ENCODE peak calls at places on chromosomes 12 and 14, in nine cellular contexts. I is GM23248, Q is neural progenitor cell, R is IMR-90, F is GM12878, O is kidney, X is PC-3, K is fibroblast of lung, Z is Karpas-422. L is an unnamed sample.

GRCh38 chr12:112105891-112106290 is 2.7 kb downstream of the NAA25 start:
- DNase-seq in I (no peak), Q (no peak), R (no peak), F (no peak), O (no peak), X (no peak), K (no peak), Z (no peak), L (no peak)

GRCh38 chr12:42960087-42960527 is 370.6 kb upstream of the PRICKLE1 start:
- DNase-seq in I (peak), Q (no peak), R (peak), F (no peak), O (no peak), X (peak), K (no peak), Z (no peak), L (no peak)

GRCh38 chr12:121579190-121579791 is 1.5 kb downstream of the KDM2B start:
- DNase-seq in I (peak), Q (peak), R (no peak), F (no peak), O (peak), X (peak), K (no peak), Z (peak), L (no peak)

GRCh38 chr12:49750027-49750977 is 8.9 kb downstream of the TMBIM6 start:
- DNase-seq in I (peak), Q (peak), R (peak), F (peak), O (no peak), X (peak), K (peak), Z (peak), L (peak)

GRCh38 chr12:12561305-12562015 is 1.2 kb downstream of the DUSP16 start:
- DNase-seq in I (peak), Q (peak), R (peak), F (no peak), O (peak), X (peak), K (peak), Z (peak), L (peak)

GRCh38 chr12:32466986-32467711 is 67.8 kb downstream of the FGD4 start:
- DNase-seq in I (no peak), Q (no peak), R (no peak), F (no peak), O (no peak), X (no peak), K (no peak), Z (no peak), L (no peak)

GRCh38 chr12:109069307-109070231 is 17.2 kb downstream of the USP30 start:
- DNase-seq in I (no peak), Q (peak), R (no peak), F (no peak), O (no peak), X (no peak), K (no peak), Z (no peak), L (peak)

GRCh38 chr12:53068811-53069585 is 10.2 kb downstream of the SPRYD3 start:
- DNase-seq in I (no peak), Q (no peak), R (no peak), F (no peak), O (peak), X (no peak), K (no peak), Z (no peak), L (no peak)

GRCh38 chr14:88791629-88792571 is 853 bp downstream of the EML5 start:
- DNase-seq in I (peak), Q (peak), R (no peak), F (no peak), O (peak), X (no peak), K (no peak), Z (no peak), L (peak)

GRCh38 chr12:53699673-53700015 is 23.8 kb upstream of the ATP5MC2 start:
- DNase-seq in I (no peak), Q (no peak), R (no peak), F (no peak), O (no peak), X (no peak), K (no peak), Z (no peak), L (no peak)

GRCh38 chr12:47188576-47189441 is 109.0 kb upstream of the AMIGO2 start:
- DNase-seq in I (peak), Q (no peak), R (peak), F (no peak), O (no peak), X (peak), K (peak), Z (no peak), L (no peak)

GRCh38 chr14:77648520-77649200 is 32.2 kb upstream of the SPTLC2 start:
- DNase-seq in I (no peak), Q (no peak), R (no peak), F (no peak), O (no peak), X (no peak), K (no peak), Z (no peak), L (no peak)

GRCh38 chr14:45181806-45182205 is 46.1 kb downstream of the FANCM start:
- DNase-seq in I (no peak), Q (no peak), R (no peak), F (no peak), O (no peak), X (no peak), K (no peak), Z (no peak), L (no peak)

GRCh38 chr14:68250950-68251765 is 431.6 kb downstream of the RAD51B start:
- DNase-seq in I (no peak), Q (no peak), R (no peak), F (no peak), O (no peak), X (peak), K (no peak), Z (no peak), L (no peak)

GRCh38 chr14:52117433-52117832 is 48.6 kb upstream of the NID2 start:
- DNase-seq in I (peak), Q (no peak), R (peak), F (no peak), O (peak), X (no peak), K (peak), Z (no peak), L (no peak)

GRCh38 chr14:23173039-23173438 is 10.4 kb downstream of the SLC7A8 start:
- DNase-seq in I (no peak), Q (no peak), R (no peak), F (no peak), O (no peak), X (no peak), K (no peak), Z (no peak), L (no peak)

GRCh38 chr14:84961637-84962036 is 568.3 kb upstream of the FLRT2 start:
- DNase-seq in I (no peak), Q (peak), R (no peak), F (no peak), O (no peak), X (no peak), K (no peak), Z (no peak), L (no peak)

GRCh38 chr12:68001486-68002466 is 12.5 kb downstream of the IFNG-AS1 start:
- DNase-seq in I (peak), Q (peak), R (peak), F (no peak), O (no peak), X (peak), K (peak), Z (peak), L (peak)

GRCh38 chr12:112961074-112961473 is 17.2 kb upstream of the OAS2 start:
- DNase-seq in I (no peak), Q (no peak), R (no peak), F (no peak), O (no peak), X (no peak), K (no peak), Z (peak), L (no peak)

GRCh38 chr12:104649913-104650312 is 193.2 kb downstream of the CHST11 start:
- DNase-seq in I (no peak), Q (no peak), R (no peak), F (no peak), O (no peak), X (no peak), K (no peak), Z (no peak), L (no peak)

GRCh38 chr14:36451346-36452065 is 68.5 kb downstream of the NKX2-1 start:
- DNase-seq in I (no peak), Q (no peak), R (no peak), F (no peak), O (no peak), X (peak), K (no peak), Z (no peak), L (no peak)

GRCh38 chr12:124727244-124727673 is 136.4 kb downstream of the SCARB1 start:
- DNase-seq in I (peak), Q (no peak), R (no peak), F (no peak), O (peak), X (peak), K (peak), Z (peak), L (no peak)

GRCh38 chr14:36582011-36582873 is at the start of gene NKX2-8:
- DNase-seq in I (no peak), Q (peak), R (no peak), F (no peak), O (peak), X (no peak), K (no peak), Z (no peak), L (peak)

GRCh38 chr12:127150479-127150878 is 1116.5 kb upstream of the TMEM132C start:
- DNase-seq in I (no peak), Q (no peak), R (no peak), F (no peak), O (no peak), X (peak), K (no peak), Z (no peak), L (no peak)
- H3K9ac ChIP-seq in I (no peak), Q (no peak), R (no peak), F (no peak), O (no peak), X (no peak), K (no peak), Z (no peak), L (no peak)

GRCh38 chr12:79691299-79692248 is 810 bp upstream of the PAWR start:
- DNase-seq in I (peak), Q (no peak), R (peak), F (no peak), O (no peak), X (peak), K (peak), Z (no peak), L (peak)

GRCh38 chr12:79690606-79691298 is at the start of gene PAWR:
- DNase-seq in I (peak), Q (peak), R (peak), F (no peak), O (peak), X (peak), K (peak), Z (peak), L (peak)

GRCh38 chr12:79690156-79690605 is 583 bp downstream of the PAWR start:
- DNase-seq in I (peak), Q (peak), R (peak), F (no peak), O (peak), X (peak), K (no peak), Z (peak), L (no peak)

GRCh38 chr12:79692249-79692619 is 1.5 kb upstream of the PAWR start:
- DNase-seq in I (no peak), Q (no peak), R (peak), F (no peak), O (no peak), X (no peak), K (peak), Z (peak), L (no peak)

GRCh38 chr12:79692860-79693605 is 2.3 kb upstream of the PAWR start:
- DNase-seq in I (peak), Q (no peak), R (peak), F (no peak), O (no peak), X (peak), K (peak), Z (peak), L (no peak)
- H3K9ac ChIP-seq in I (peak), Q (no peak), R (no peak), F (no peak), O (no peak), X (peak), K (no peak), Z (no peak), L (peak)

DNA sequence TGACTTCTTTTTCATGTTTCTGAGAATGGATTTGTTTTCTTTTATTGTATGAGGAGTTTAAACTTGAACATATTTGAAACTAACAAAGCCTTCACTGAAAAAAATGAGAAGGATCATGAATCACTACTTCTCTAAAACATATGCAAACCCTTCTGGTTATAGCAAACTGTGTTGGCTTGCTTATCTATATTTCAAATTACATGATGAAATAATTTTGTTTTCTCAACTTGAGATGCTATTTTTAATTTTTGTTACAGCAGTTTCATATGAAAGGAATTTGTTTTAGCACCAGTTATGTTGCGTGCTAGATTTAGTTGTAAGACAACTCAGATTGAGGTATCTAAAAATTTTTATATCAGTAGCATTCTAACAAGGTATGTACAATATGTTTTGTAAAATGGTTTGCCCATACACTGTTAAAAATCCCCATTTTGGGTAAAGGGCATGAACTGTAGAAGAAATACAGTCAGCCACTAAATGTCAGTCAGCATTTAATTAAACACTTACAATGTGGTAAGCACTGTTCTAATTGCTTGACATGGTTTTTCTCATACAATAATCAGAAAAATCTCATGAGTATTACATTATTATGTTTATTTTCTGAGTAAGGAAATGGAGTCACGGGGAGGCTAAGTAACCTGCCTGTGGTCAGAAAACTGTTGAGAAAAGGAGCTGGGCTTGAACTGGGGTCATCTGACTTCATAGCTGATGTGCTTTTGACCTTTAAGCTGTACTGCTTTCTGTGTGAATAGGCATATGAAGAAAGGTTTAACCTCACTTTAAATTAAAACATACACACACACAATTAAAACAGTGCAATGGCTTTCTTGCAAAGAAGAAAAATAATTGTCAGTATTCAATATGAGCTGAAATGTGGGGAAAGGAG is 105.7 kb downstream of the PLEKHA5 start:
- DNase-seq in I (peak), Q (no peak), R (peak), F (no peak), O (no peak), X (no peak), K (peak), Z (no peak), L (no peak)
- H3K9ac ChIP-seq in I (peak), Q (no peak), R (no peak), F (no peak), O (no peak), X (no peak), K (no peak), Z (peak), L (no peak)

DNA sequence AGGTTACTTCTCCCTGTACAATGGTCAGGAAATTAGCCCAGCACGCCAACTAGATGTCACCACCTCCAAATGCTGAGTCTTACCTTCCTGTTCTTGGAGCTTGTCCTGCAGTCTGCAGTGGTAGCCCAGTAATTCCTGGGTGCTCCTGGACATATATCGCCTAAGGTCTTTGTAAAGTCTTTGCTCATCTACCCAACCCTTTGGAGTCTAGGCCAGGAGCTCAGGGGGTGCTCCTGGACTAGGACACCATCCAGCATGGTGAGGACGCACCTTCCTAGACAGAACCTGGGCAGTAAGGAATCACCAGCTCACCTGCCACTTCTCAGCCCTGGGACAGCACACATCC is 569 bp downstream of the SERPINA10 start:
- DNase-seq in I (no peak), Q (no peak), R (no peak), F (no peak), O (no peak), X (no peak), K (no peak), Z (no peak), L (no peak)
- H3K9ac ChIP-seq in I (no peak), Q (no peak), R (no peak), F (no peak), O (no peak), X (no peak), K (no peak), Z (no peak), L (no peak)

DNA sequence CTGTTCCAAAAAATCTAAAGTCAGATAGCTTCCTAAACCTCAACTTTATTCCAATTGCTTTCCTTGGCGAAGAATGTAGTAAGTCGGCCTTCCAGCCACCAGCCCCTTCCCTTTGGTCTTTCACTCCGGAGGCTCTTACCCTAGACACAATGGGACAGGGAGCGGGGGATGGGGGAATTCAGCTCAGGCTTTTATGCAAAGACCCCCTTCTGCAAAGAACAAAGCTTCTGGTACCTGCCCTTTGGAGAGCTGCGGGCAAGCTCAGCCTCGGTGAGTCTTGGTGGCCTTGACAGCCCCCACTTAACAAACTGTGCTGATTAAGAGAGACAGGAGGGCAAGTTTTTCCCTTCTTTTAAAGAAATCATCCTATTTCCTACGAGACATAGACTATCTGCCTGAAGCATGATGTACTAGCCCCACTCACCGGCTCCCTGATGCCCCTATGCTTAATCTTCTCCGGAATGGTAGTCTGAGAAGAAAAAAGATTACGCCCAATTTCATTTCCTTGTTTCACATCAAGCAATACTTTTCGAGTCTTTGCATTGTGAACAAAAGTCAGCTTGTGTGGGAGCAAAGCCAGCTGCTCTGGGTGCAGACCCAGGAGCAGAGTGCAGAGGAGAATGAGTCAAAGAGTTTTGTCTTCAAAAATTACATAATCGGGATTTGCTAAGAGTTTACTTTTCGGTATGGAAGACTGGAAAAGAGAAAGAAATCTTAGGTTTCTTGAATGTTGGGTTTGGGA is 1.5 kb upstream of the NANOG start:
- DNase-seq in I (peak), Q (peak), R (no peak), F (no peak), O (no peak), X (no peak), K (peak), Z (no peak), L (peak)
- H3K9ac ChIP-seq in I (no peak), Q (no peak), R (no peak), F (no peak), O (no peak), X (no peak), K (no peak), Z (no peak), L (peak)

GRCh38 chr12:89663577-89664357 is 44.9 kb downstream of the ATP2B1 start:
- DNase-seq in I (peak), Q (no peak), R (peak), F (peak), O (no peak), X (peak), K (peak), Z (peak), L (no peak)
- H3K9ac ChIP-seq in I (peak), Q (no peak), R (no peak), F (no peak), O (no peak), X (no peak), K (no peak), Z (no peak), L (no peak)